ENCODE peak calls at places on chromosomes 16 and 17, in five cellular contexts. One of them, this sample, is unnamed.
A peak's percentile ranks its signal among the peaks of the same experiment; 100 is the strongest.

GRCh38 chr16:23597003-23597756 is 1.1 kb upstream of the NDUFAB1 start:
- DNase-seq in mesothelial cell of epicardium: no peak
- DNase-seq in pancreas: no peak
- DNase-seq in nephron progenitor cell: peak; percentile 18
- DNase-seq in WTC11: peak; percentile 52
- DNase-seq in this sample: peak; percentile 11

GRCh38 chr17:55068862-55069771 is 100.6 kb downstream of the STXBP4 start:
- DNase-seq in nephron progenitor cell: no peak
- DNase-seq in mesothelial cell of epicardium: no peak
- DNase-seq in WTC11: no peak
- DNase-seq in pancreas: no peak
- DNase-seq in this sample: no peak

GRCh38 chr16:82987767-82988166 is 361.0 kb downstream of the CDH13 start:
- DNase-seq in pancreas: no peak
- DNase-seq in nephron progenitor cell: no peak
- DNase-seq in mesothelial cell of epicardium: no peak
- DNase-seq in WTC11: no peak
- DNase-seq in this sample: peak; percentile 29

GRCh38 chr17:31388351-31388750 is 3.1 kb upstream of the RAB11FIP4 start:
- DNase-seq in pancreas: no peak
- DNase-seq in WTC11: no peak
- DNase-seq in nephron progenitor cell: no peak
- DNase-seq in mesothelial cell of epicardium: no peak
- DNase-seq in this sample: no peak

GRCh38 chr17:81259058-81259605 is 20.0 kb downstream of the NDUFAF8 start:
- DNase-seq in WTC11: no peak
- DNase-seq in nephron progenitor cell: no peak
- DNase-seq in mesothelial cell of epicardium: no peak
- DNase-seq in pancreas: no peak
- DNase-seq in this sample: no peak

GRCh38 chr17:76382305-76382802 is 2.1 kb upstream of the SPHK1 start:
- DNase-seq in nephron progenitor cell: peak; percentile 74
- DNase-seq in WTC11: peak; percentile 77
- DNase-seq in mesothelial cell of epicardium: peak; percentile 48
- DNase-seq in pancreas: peak; percentile 64
- DNase-seq in this sample: no peak

GRCh38 chr17:57257213-57257873 is 1.0 kb downstream of the MSI2 start:
- DNase-seq in pancreas: no peak
- DNase-seq in nephron progenitor cell: no peak
- DNase-seq in mesothelial cell of epicardium: no peak
- DNase-seq in WTC11: no peak
- DNase-seq in this sample: no peak

GRCh38 chr16:51327001-51327400 is 175.9 kb upstream of the SALL1 start:
- DNase-seq in pancreas: no peak
- DNase-seq in WTC11: no peak
- DNase-seq in nephron progenitor cell: no peak
- DNase-seq in mesothelial cell of epicardium: no peak
- DNase-seq in this sample: peak; percentile 93

GRCh38 chr17:59372138-59372751 is 40.8 kb downstream of the YPEL2 start:
- DNase-seq in WTC11: no peak
- DNase-seq in nephron progenitor cell: no peak
- DNase-seq in pancreas: peak; percentile 29
- DNase-seq in mesothelial cell of epicardium: no peak
- DNase-seq in this sample: peak; percentile 78

GRCh38 chr17:63132509-63132911 is 166.5 kb downstream of the TANC2 start:
- DNase-seq in WTC11: no peak
- DNase-seq in mesothelial cell of epicardium: no peak
- DNase-seq in pancreas: no peak
- DNase-seq in nephron progenitor cell: no peak
- DNase-seq in this sample: no peak

GRCh38 chr16:3839402-3840184 is 40.9 kb downstream of the CREBBP start:
- DNase-seq in nephron progenitor cell: no peak
- DNase-seq in WTC11: no peak
- DNase-seq in mesothelial cell of epicardium: no peak
- DNase-seq in pancreas: no peak
- DNase-seq in this sample: no peak

GRCh38 chr17:16909472-16909871 is 62.4 kb downstream of the TNFRSF13B start:
- DNase-seq in pancreas: no peak
- DNase-seq in nephron progenitor cell: no peak
- DNase-seq in WTC11: no peak
- DNase-seq in mesothelial cell of epicardium: no peak
- DNase-seq in this sample: no peak

GRCh38 chr17:80352216-80352895 is 62.6 kb upstream of the ENDOV start:
- DNase-seq in WTC11: no peak
- DNase-seq in mesothelial cell of epicardium: no peak
- DNase-seq in pancreas: no peak
- DNase-seq in nephron progenitor cell: no peak
- DNase-seq in this sample: no peak

GRCh38 chr16:81136331-81137011 is 40.3 kb upstream of the GCSH start:
- DNase-seq in nephron progenitor cell: no peak
- DNase-seq in pancreas: no peak
- DNase-seq in mesothelial cell of epicardium: no peak
- DNase-seq in WTC11: no peak
- DNase-seq in this sample: no peak

GRCh38 chr16:84465154-84465553 is 39.3 kb downstream of the MEAK7 start:
- DNase-seq in pancreas: no peak
- DNase-seq in mesothelial cell of epicardium: peak; percentile 13
- DNase-seq in nephron progenitor cell: no peak
- DNase-seq in WTC11: no peak
- DNase-seq in this sample: no peak

GRCh38 chr17:41844971-41845370 is 7.3 kb downstream of the KLHL10 start:
- DNase-seq in nephron progenitor cell: no peak
- DNase-seq in WTC11: no peak
- DNase-seq in pancreas: no peak
- DNase-seq in mesothelial cell of epicardium: no peak
- DNase-seq in this sample: no peak

GRCh38 chr16:63938661-63939060 is 1183.2 kb downstream of the CDH11 start:
- DNase-seq in nephron progenitor cell: no peak
- DNase-seq in pancreas: no peak
- DNase-seq in mesothelial cell of epicardium: no peak
- DNase-seq in WTC11: no peak
- DNase-seq in this sample: peak; percentile 0

GRCh38 chr17:40560592-40561293 is 4.5 kb downstream of the CCR7 start:
- DNase-seq in pancreas: no peak
- DNase-seq in WTC11: peak; percentile 4
- DNase-seq in nephron progenitor cell: no peak
- DNase-seq in mesothelial cell of epicardium: peak; percentile 29
- DNase-seq in this sample: peak; percentile 84
- TF ChIP-seq CTCF in pancreas: no peak
- TF ChIP-seq CTCF in WTC11: no peak
- TF ChIP-seq CTCF in nephron progenitor cell: no peak
- TF ChIP-seq CTCF in mesothelial cell of epicardium: no peak
- TF ChIP-seq CTCF in this sample: no peak

DNA sequence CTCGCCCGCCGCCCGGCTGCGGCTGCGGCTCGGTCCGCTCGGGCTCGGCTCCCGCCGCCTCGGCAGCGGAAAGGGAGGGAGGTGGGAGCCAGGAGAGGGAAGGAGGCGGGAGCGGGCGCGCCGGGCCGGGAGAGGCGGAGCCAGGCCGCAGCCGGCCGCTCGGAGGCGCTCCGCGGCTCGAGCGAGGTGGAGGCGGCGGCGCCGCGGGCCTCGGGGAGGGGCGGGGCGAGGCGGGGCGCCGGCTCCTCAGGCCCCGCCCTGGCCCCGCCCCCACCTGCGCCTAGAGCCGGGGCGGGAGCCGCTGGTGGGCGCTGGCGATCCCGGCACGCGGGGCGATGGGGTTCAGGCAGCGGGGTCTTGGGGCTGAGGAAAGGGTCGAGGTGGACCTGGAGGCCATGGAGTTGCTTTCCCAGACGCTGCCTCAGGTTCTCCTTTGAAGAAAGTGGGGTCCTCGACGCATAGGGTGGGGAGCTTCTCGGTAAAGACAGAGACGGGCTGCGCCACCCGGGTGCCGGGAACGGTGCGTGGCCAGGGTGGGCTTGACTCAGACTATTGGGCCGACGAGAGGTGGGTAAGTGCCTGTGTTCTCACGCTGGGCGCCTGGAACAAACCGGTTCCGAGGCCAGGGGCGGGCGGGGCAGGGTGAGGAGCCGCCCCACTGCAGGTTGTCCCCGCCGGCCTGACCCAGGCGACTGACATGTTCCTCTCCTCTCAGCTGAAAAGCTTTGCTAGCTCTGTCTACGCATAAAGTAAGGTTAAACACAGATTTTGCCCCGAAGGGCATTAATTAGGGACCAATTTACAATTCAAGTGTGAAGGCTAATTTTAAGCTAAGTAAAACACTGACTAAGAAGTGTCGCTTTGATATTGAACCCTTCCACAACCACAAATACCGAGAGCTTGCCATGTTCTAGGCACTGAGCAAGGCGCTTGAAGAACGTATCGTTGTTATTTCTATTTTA is at the start of gene CMTM4:
- DNase-seq in WTC11: peak; percentile 87
- DNase-seq in pancreas: peak; percentile 90
- DNase-seq in mesothelial cell of epicardium: peak; percentile 86
- DNase-seq in nephron progenitor cell: peak; percentile 87
- DNase-seq in this sample: peak; percentile 77
- TF ChIP-seq CTCF in WTC11: no peak
- TF ChIP-seq CTCF in pancreas: no peak
- TF ChIP-seq CTCF in mesothelial cell of epicardium: no peak
- TF ChIP-seq CTCF in nephron progenitor cell: no peak
- TF ChIP-seq CTCF in this sample: no peak

DNA sequence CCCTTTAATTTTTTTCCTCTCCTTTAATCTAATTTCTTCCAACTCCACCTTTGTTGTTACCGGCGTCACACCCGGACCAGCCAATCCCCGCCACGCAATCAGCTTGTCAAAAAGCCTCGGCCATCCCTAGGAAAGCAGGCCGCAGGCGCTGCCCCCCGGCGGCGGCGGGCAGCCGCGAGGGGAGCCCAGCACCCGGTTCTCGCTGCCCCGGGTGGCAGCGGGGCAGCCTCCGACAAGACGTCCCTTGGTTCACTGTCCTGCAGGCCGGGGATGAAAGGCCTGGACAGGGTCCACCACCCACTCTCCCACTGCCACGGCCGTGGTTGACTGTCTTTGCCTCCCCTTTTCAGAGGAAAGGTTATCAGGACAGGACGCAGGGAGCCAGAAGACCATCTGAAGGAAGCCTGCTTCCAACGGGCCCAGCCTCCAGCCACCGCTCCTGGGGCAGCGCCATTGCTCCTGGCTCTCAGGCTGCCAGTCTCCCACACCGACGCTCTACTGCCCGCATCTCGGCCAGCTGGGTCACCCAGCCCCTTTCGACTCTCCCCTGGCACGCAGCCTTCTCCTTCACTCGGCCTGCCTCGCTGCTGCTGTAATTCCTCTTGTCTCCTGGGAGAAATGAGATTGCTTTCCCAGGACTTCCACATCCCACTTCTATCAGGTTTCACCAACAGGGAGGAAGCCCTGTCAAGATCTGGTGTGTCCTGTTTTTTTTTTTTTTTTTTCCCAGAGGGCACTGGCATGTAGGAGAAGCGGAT is 2.8 kb upstream of the UBTF start:
- DNase-seq in nephron progenitor cell: peak; percentile 65
- DNase-seq in WTC11: peak; percentile 69
- DNase-seq in mesothelial cell of epicardium: peak; percentile 44
- DNase-seq in pancreas: peak; percentile 64
- DNase-seq in this sample: peak; percentile 89
- TF ChIP-seq CTCF in nephron progenitor cell: no peak
- TF ChIP-seq CTCF in WTC11: no peak
- TF ChIP-seq CTCF in mesothelial cell of epicardium: no peak
- TF ChIP-seq CTCF in pancreas: no peak
- TF ChIP-seq CTCF in this sample: no peak

DNA sequence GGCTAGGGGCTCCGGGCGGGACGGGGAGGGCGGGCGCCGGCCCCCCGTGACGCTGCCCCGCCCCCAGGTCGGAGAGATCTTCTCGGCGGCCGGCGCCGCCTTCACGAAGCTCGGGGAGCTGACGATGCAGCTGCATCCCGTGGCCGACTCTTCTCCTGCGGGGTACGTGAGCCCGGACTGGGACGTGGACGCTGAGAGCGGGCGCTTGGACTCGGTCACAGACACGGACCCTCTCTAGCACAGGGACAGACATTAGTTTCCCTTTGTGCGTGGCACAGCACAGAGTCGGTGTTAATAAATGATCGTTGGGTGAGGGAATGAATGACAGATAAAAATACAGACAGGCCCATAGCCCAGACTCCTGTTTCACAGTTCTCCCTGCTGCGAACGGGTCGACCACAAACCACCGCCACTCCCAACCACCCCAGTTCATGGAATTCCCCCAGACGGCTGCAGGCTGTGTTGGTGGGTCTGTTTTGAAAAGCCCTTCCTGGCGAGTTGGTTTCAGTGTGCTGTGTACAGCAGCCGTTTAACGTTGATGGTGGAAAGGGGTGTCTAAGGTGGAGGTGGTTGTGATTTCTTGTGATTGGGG is 2.7 kb downstream of the RNASEK start:
- DNase-seq in nephron progenitor cell: no peak
- DNase-seq in mesothelial cell of epicardium: no peak
- DNase-seq in WTC11: no peak
- DNase-seq in pancreas: no peak
- DNase-seq in this sample: peak; percentile 48
- TF ChIP-seq CTCF in nephron progenitor cell: no peak
- TF ChIP-seq CTCF in mesothelial cell of epicardium: peak; percentile 65
- TF ChIP-seq CTCF in WTC11: no peak
- TF ChIP-seq CTCF in pancreas: no peak
- TF ChIP-seq CTCF in this sample: no peak

GRCh38 chr16:78127130-78127529 is 27.7 kb downstream of the WWOX start:
- DNase-seq in pancreas: no peak
- DNase-seq in nephron progenitor cell: no peak
- DNase-seq in WTC11: no peak
- DNase-seq in mesothelial cell of epicardium: no peak
- DNase-seq in this sample: peak; percentile 79

GRCh38 chr16:78118469-78119025 is 19.1 kb downstream of the WWOX start:
- DNase-seq in mesothelial cell of epicardium: no peak
- DNase-seq in nephron progenitor cell: no peak
- DNase-seq in WTC11: no peak
- DNase-seq in pancreas: no peak
- DNase-seq in this sample: no peak

GRCh38 chr16:78125112-78125844 is 25.8 kb downstream of the WWOX start:
- DNase-seq in nephron progenitor cell: no peak
- DNase-seq in WTC11: no peak
- DNase-seq in mesothelial cell of epicardium: no peak
- DNase-seq in pancreas: no peak
- DNase-seq in this sample: no peak

GRCh38 chr16:78126662-78127061 is 27.2 kb downstream of the WWOX start:
- DNase-seq in WTC11: no peak
- DNase-seq in mesothelial cell of epicardium: no peak
- DNase-seq in pancreas: no peak
- DNase-seq in nephron progenitor cell: no peak
- DNase-seq in this sample: no peak

GRCh38 chr16:78122774-78123315 is 23.4 kb downstream of the WWOX start:
- DNase-seq in WTC11: no peak
- DNase-seq in mesothelial cell of epicardium: no peak
- DNase-seq in pancreas: peak; percentile 30
- DNase-seq in nephron progenitor cell: no peak
- DNase-seq in this sample: peak; percentile 66
- TF ChIP-seq CTCF in WTC11: peak; percentile 40
- TF ChIP-seq CTCF in mesothelial cell of epicardium: peak; percentile 75
- TF ChIP-seq CTCF in pancreas: no peak
- TF ChIP-seq CTCF in nephron progenitor cell: peak; percentile 56
- TF ChIP-seq CTCF in this sample: peak; percentile 41

GRCh38 chr17:69506489-69506888 is 92.0 kb downstream of the MAP2K6 start:
- DNase-seq in mesothelial cell of epicardium: no peak
- DNase-seq in nephron progenitor cell: no peak
- DNase-seq in pancreas: no peak
- DNase-seq in WTC11: no peak
- DNase-seq in this sample: peak; percentile 14
- TF ChIP-seq CTCF in mesothelial cell of epicardium: no peak
- TF ChIP-seq CTCF in nephron progenitor cell: peak; percentile 17
- TF ChIP-seq CTCF in pancreas: no peak
- TF ChIP-seq CTCF in WTC11: no peak
- TF ChIP-seq CTCF in this sample: peak; percentile 37